ENCODE peak calls at places on chromosomes 11 and 22, in four cellular contexts. One of them, this sample, is unnamed.

GRCh38 chr11:1104411-1105182 is 29.9 kb downstream of the MUC2 start:
- DNase-seq in trophoblast cell: no peak
- DNase-seq in nephron progenitor cell: no peak
- DNase-seq in globus pallidus: no peak
- DNase-seq in this sample: no peak

GRCh38 chr11:44568706-44569473 is 3.4 kb downstream of the CD82 start:
- DNase-seq in trophoblast cell: peak
- DNase-seq in nephron progenitor cell: no peak
- DNase-seq in globus pallidus: peak
- DNase-seq in this sample: no peak

GRCh38 chr11:1202154-1202775 is 20.6 kb upstream of the MUC5B start:
- DNase-seq in trophoblast cell: no peak
- DNase-seq in nephron progenitor cell: no peak
- DNase-seq in globus pallidus: no peak
- DNase-seq in this sample: peak

GRCh38 chr11:725624-726202 is 19.7 kb downstream of the EPS8L2 start:
- DNase-seq in trophoblast cell: no peak
- DNase-seq in nephron progenitor cell: no peak
- DNase-seq in globus pallidus: no peak
- DNase-seq in this sample: no peak

GRCh38 chr22:22037229-22037628 is 54.6 kb upstream of the TOP3B start:
- DNase-seq in trophoblast cell: no peak
- DNase-seq in nephron progenitor cell: no peak
- DNase-seq in globus pallidus: no peak
- DNase-seq in this sample: no peak

GRCh38 chr22:47126344-47126811 is 363.9 kb downstream of the TBC1D22A start:
- DNase-seq in trophoblast cell: no peak
- DNase-seq in nephron progenitor cell: no peak
- DNase-seq in globus pallidus: no peak
- DNase-seq in this sample: no peak

GRCh38 chr11:82195251-82195650 is 538.4 kb downstream of the FAM181B start:
- DNase-seq in trophoblast cell: no peak
- DNase-seq in nephron progenitor cell: no peak
- DNase-seq in globus pallidus: no peak
- DNase-seq in this sample: no peak

GRCh38 chr11:64817476-64817875 is 7.1 kb upstream of the MEN1 start:
- DNase-seq in trophoblast cell: no peak
- DNase-seq in nephron progenitor cell: no peak
- DNase-seq in globus pallidus: no peak
- DNase-seq in this sample: no peak

GRCh38 chr11:69887841-69888670 is 68.8 kb upstream of the FGF3 start:
- DNase-seq in trophoblast cell: peak
- DNase-seq in nephron progenitor cell: no peak
- DNase-seq in globus pallidus: no peak
- DNase-seq in this sample: no peak